ENCODE peak calls at places on chromosomes 16 and 17, in four cellular contexts. One of them, this sample, is unnamed.

GRCh38 chr16:67525176-67525860 is 3.3 kb upstream of the RIPOR1 start:
- DNase-seq in amniotic stem cell: no peak
- DNase-seq in GM04504: no peak
- DNase-seq in naive thymus-derived CD4-positive, alpha-beta T cell: no peak
- DNase-seq in this sample: no peak

GRCh38 chr17:16286009-16286946 is 67.0 kb downstream of the CENPV start:
- DNase-seq in GM04504: peak; percentile 92
- DNase-seq in amniotic stem cell: peak; percentile 93
- DNase-seq in naive thymus-derived CD4-positive, alpha-beta T cell: peak; percentile 69
- DNase-seq in this sample: peak; percentile 77

GRCh38 chr16:65229191-65229662 is 107.4 kb upstream of the CDH11 start:
- DNase-seq in naive thymus-derived CD4-positive, alpha-beta T cell: no peak
- DNase-seq in GM04504: peak; percentile 3
- DNase-seq in amniotic stem cell: no peak
- DNase-seq in this sample: no peak

GRCh38 chr17:65819810-65820209 is 258.4 kb upstream of the AXIN2 start:
- DNase-seq in GM04504: no peak
- DNase-seq in naive thymus-derived CD4-positive, alpha-beta T cell: no peak
- DNase-seq in amniotic stem cell: no peak
- DNase-seq in this sample: no peak

GRCh38 chr17:13088666-13089065 is 70.8 kb upstream of the ELAC2 start:
- DNase-seq in amniotic stem cell: no peak
- DNase-seq in naive thymus-derived CD4-positive, alpha-beta T cell: no peak
- DNase-seq in GM04504: no peak
- DNase-seq in this sample: no peak

GRCh38 chr16:23469814-23470213 is 16.8 kb upstream of the COG7 start:
- DNase-seq in GM04504: peak; percentile 2
- DNase-seq in amniotic stem cell: no peak
- DNase-seq in naive thymus-derived CD4-positive, alpha-beta T cell: no peak
- DNase-seq in this sample: no peak

GRCh38 chr16:649646-650045 is 481 bp downstream of the WDR90 start:
- DNase-seq in amniotic stem cell: no peak
- DNase-seq in GM04504: no peak
- DNase-seq in naive thymus-derived CD4-positive, alpha-beta T cell: no peak
- DNase-seq in this sample: no peak

GRCh38 chr17:43878260-43879082 is 28.9 kb downstream of the MPP2 start:
- DNase-seq in amniotic stem cell: peak; percentile 63
- DNase-seq in GM04504: peak; percentile 77
- DNase-seq in naive thymus-derived CD4-positive, alpha-beta T cell: peak; percentile 46
- DNase-seq in this sample: peak; percentile 56

GRCh38 chr16:79811541-79811940 is 211.0 kb upstream of the MAF start:
- DNase-seq in amniotic stem cell: no peak
- DNase-seq in GM04504: no peak
- DNase-seq in naive thymus-derived CD4-positive, alpha-beta T cell: no peak
- DNase-seq in this sample: no peak

GRCh38 chr17:7856081-7856791 is 1.1 kb downstream of the NAA38 start:
- DNase-seq in GM04504: no peak
- DNase-seq in amniotic stem cell: no peak
- DNase-seq in naive thymus-derived CD4-positive, alpha-beta T cell: no peak
- DNase-seq in this sample: no peak

GRCh38 chr17:78166416-78166815 is 2.0 kb upstream of the SYNGR2 start:
- DNase-seq in amniotic stem cell: no peak
- DNase-seq in GM04504: no peak
- DNase-seq in naive thymus-derived CD4-positive, alpha-beta T cell: no peak
- DNase-seq in this sample: no peak

GRCh38 chr17:58513913-58514794 is at the start of gene MTMR4:
- DNase-seq in GM04504: peak; percentile 36
- DNase-seq in naive thymus-derived CD4-positive, alpha-beta T cell: peak; percentile 54
- DNase-seq in amniotic stem cell: peak; percentile 58
- DNase-seq in this sample: peak; percentile 65

GRCh38 chr17:69588739-69589334 is 174.3 kb downstream of the MAP2K6 start:
- DNase-seq in amniotic stem cell: no peak
- DNase-seq in GM04504: no peak
- DNase-seq in naive thymus-derived CD4-positive, alpha-beta T cell: no peak
- DNase-seq in this sample: no peak

GRCh38 chr16:23081675-23082119 is 67.6 kb downstream of the USP31 start:
- DNase-seq in amniotic stem cell: peak; percentile 8
- DNase-seq in GM04504: peak; percentile 22
- DNase-seq in naive thymus-derived CD4-positive, alpha-beta T cell: no peak
- DNase-seq in this sample: no peak

GRCh38 chr17:69485901-69486643 is 71.6 kb downstream of the MAP2K6 start:
- DNase-seq in amniotic stem cell: no peak
- DNase-seq in GM04504: no peak
- DNase-seq in naive thymus-derived CD4-positive, alpha-beta T cell: no peak
- DNase-seq in this sample: no peak

GRCh38 chr16:57533618-57534336 is 2.6 kb downstream of the CCDC102A start:
- DNase-seq in GM04504: no peak
- DNase-seq in naive thymus-derived CD4-positive, alpha-beta T cell: no peak
- DNase-seq in amniotic stem cell: no peak
- DNase-seq in this sample: no peak

GRCh38 chr16:88773812-88774291 is 11.2 kb downstream of the PIEZO1 start:
- DNase-seq in GM04504: peak; percentile 66
- DNase-seq in naive thymus-derived CD4-positive, alpha-beta T cell: no peak
- DNase-seq in amniotic stem cell: no peak
- DNase-seq in this sample: no peak

GRCh38 chr17:34980681-34981537 is 597 bp downstream of the LIG3 start:
- DNase-seq in GM04504: peak; percentile 63
- DNase-seq in amniotic stem cell: peak; percentile 53
- DNase-seq in naive thymus-derived CD4-positive, alpha-beta T cell: peak; percentile 71
- DNase-seq in this sample: peak; percentile 66

GRCh38 chr16:3880623-3881498 is at the start of gene CREBBP:
- DNase-seq in amniotic stem cell: peak; percentile 59
- DNase-seq in GM04504: peak; percentile 70
- DNase-seq in naive thymus-derived CD4-positive, alpha-beta T cell: peak; percentile 86
- DNase-seq in this sample: peak; percentile 79

GRCh38 chr16:53428681-53429080 is 5.6 kb upstream of the RBL2 start:
- DNase-seq in GM04504: no peak
- DNase-seq in naive thymus-derived CD4-positive, alpha-beta T cell: no peak
- DNase-seq in amniotic stem cell: no peak
- DNase-seq in this sample: no peak

GRCh38 chr17:53719229-53719628 is 103.5 kb upstream of the KIF2B start:
- DNase-seq in amniotic stem cell: no peak
- DNase-seq in naive thymus-derived CD4-positive, alpha-beta T cell: no peak
- DNase-seq in GM04504: no peak
- DNase-seq in this sample: no peak

GRCh38 chr17:63610854-63611253 is 10.2 kb downstream of the TACO1 start:
- DNase-seq in GM04504: no peak
- DNase-seq in naive thymus-derived CD4-positive, alpha-beta T cell: no peak
- DNase-seq in amniotic stem cell: no peak
- DNase-seq in this sample: no peak